ENCODE peak calls at places on chromosomes 1 and 21, in ten cellular contexts. M, H, E, A, O, K, P, B, U and C are unnamed samples.

GRCh38 chr1:12056331-12056841 is 6.7 kb upstream of the TNFRSF8 start:
- DNase-seq in M (no peak), H (no peak), E (peak; percentile 25), A (no peak), O (no peak), K (no peak), P (no peak), B (no peak), U (no peak), C (no peak)

GRCh38 chr1:235112297-235113182 is 16.1 kb downstream of the TOMM20 start:
- DNase-seq in M (no peak), H (no peak), E (no peak), A (no peak), O (no peak), K (no peak), P (no peak), B (no peak), U (no peak), C (no peak)

GRCh38 chr1:63728611-63729226 is 45.1 kb upstream of the ROR1 start:
- DNase-seq in M (no peak), H (no peak), E (no peak), A (no peak), O (no peak), K (no peak), P (no peak), B (no peak), U (no peak), C (no peak)

GRCh38 chr1:201025571-201026002 is 2.1 kb upstream of the KIF21B start:
- DNase-seq in M (no peak), H (no peak), E (peak; percentile 79), A (no peak), O (no peak), K (no peak), P (peak; percentile 79), B (no peak), U (peak; percentile 22), C (no peak)

GRCh38 chr21:18499761-18500376 is 96.3 kb upstream of the TMPRSS15 start:
- DNase-seq in M (peak; percentile 44), H (peak; percentile 10), E (peak; percentile 13), A (peak; percentile 22), O (no peak), K (peak; percentile 7), P (no peak), B (no peak), U (peak; percentile 43), C (no peak)

GRCh38 chr21:28298251-28298672 is 694.4 kb downstream of the LTN1 start:
- DNase-seq in M (no peak), H (no peak), E (peak; percentile 63), A (no peak), O (no peak), K (no peak), P (no peak), B (no peak), U (no peak), C (no peak)

GRCh38 chr1:229254910-229255541 is 15.9 kb upstream of the RAB4A start:
- DNase-seq in M (peak; percentile 30), H (no peak), E (no peak), A (no peak), O (no peak), K (peak; percentile 27), P (no peak), B (no peak), U (no peak), C (no peak)

GRCh38 chr1:40824591-40825429 is 37.4 kb downstream of the CITED4 start:
- DNase-seq in M (no peak), H (no peak), E (peak; percentile 82), A (no peak), O (no peak), K (no peak), P (no peak), B (no peak), U (no peak), C (no peak)

GRCh38 chr1:153773004-153773921 is 1.9 kb upstream of the SLC27A3 start:
- DNase-seq in M (peak; percentile 60), H (no peak), E (no peak), A (peak; percentile 67), O (no peak), K (no peak), P (no peak), B (no peak), U (no peak), C (no peak)

GRCh38 chr1:31372961-31373896 is at the start of gene FABP3:
- DNase-seq in M (peak; percentile 81), H (no peak), E (peak; percentile 51), A (peak; percentile 82), O (peak; percentile 52), K (peak; percentile 96), P (no peak), B (peak; percentile 80), U (peak; percentile 97), C (peak; percentile 71)

GRCh38 chr1:57424231-57425027 is 569 bp upstream of the DAB1 start:
- DNase-seq in M (peak; percentile 24), H (no peak), E (peak; percentile 41), A (no peak), O (no peak), K (no peak), P (no peak), B (peak; percentile 7), U (no peak), C (no peak)

DNA sequence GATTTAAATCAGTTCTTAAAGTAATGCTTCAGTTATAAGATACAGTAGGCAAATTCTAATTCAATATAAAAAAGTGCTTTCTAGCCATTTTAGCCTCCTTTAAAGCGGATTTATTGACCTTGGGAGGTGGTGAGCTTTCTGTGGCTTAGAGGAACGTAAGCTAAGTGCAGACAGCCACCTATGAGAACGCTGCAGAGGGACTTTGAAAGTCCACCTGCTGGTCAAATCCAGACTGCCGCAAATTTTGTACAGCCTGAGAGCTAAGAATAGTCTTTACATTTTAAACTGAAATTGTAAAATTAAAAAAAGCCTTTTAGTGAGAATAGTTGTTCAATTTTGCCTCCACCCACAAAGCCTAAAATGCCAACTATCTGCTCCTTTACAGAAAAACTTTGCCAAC is 67.0 kb upstream of the SSX2IP start:
- DNase-seq in M (no peak), H (no peak), E (no peak), A (no peak), O (no peak), K (no peak), P (no peak), B (no peak), U (no peak), C (no peak)
- TF ChIP-seq CTCF in M (no peak), H (peak; percentile 41), E (no peak), A (no peak), O (no peak), K (no peak), P (no peak), B (no peak), U (no peak), C (no peak)

DNA sequence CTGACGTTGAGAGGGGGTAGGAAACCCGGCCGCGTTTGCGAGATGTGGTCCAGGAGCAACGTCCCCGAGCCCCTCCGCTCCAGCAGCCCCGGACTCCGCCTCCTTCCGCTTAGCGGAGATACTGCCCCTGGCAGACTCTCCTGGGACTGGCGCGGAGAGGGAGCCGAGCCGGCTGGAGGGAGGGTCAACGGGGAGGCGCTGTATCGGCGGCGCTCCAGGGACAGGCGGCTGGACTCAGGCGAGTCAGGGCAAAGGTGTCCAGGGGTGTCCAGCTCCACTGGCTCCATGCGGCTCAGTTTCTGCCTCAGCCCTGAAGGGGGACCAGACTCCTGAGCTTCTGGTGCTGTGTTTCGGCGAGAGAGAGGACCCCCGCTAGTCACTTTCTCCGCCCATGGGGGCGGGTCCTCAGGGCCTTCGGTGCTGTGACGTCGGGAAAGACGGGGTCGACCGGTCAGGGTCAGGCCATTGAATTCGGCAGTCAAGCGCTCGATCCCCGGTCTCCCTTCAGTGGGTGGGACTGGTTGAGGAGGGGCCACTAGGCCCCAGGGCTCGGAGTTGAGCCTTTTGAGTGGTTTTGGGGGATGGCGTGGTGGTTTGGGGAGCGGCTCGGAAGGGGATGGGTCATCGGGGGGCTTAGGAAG is 2.8 kb upstream of the LIX1L start:
- DNase-seq in M (peak; percentile 77), H (no peak), E (peak; percentile 51), A (peak; percentile 79), O (peak; percentile 55), K (peak; percentile 82), P (peak; percentile 91), B (peak; percentile 92), U (peak; percentile 83), C (peak; percentile 84)
- TF ChIP-seq POLR2A in M (peak; percentile 68), H (no peak), E (peak; percentile 37), A (peak; percentile 73), O (peak; percentile 43), K (peak; percentile 82), P (peak; percentile 63), B (peak; percentile 85), U (peak; percentile 43), C (peak; percentile 79)

DNA sequence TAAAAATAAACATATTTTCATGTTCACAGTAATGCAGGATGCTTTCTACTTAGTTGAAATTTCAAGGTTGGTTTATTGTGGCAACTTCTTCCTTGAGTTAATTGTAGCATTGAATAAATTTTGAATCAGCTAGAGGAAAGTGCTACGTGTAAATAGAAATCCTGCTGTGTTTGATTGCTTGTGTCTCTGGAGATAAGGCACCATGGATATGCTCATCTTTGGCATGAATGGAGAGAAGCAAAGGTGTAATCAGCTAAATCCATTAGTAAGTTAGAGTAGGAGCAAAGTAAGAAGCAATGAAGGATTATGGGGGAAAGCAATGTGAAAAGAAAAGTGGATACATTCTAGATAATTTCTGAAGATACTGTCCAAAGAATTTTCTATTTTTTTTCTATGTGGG is 331.1 kb downstream of the PTPRC start:
- DNase-seq in M (no peak), H (no peak), E (no peak), A (no peak), O (no peak), K (no peak), P (no peak), B (no peak), U (no peak), C (no peak)
- TF ChIP-seq CTCF in M (no peak), H (no peak), E (no peak), A (no peak), O (no peak), K (no peak), P (no peak), B (no peak), U (no peak), C (no peak)

GRCh38 chr1:158830074-158830677 is 975 bp upstream of the MNDA start:
- DNase-seq in M (no peak), H (no peak), E (no peak), A (no peak), O (no peak), K (no peak), P (no peak), B (no peak), U (no peak), C (no peak)

GRCh38 chr1:158836038-158836437 is 4.9 kb downstream of the MNDA start:
- DNase-seq in M (no peak), H (no peak), E (no peak), A (no peak), O (no peak), K (no peak), P (no peak), B (no peak), U (no peak), C (no peak)

GRCh38 chr1:158833269-158833668 is 2.1 kb downstream of the MNDA start:
- DNase-seq in M (no peak), H (no peak), E (no peak), A (no peak), O (no peak), K (no peak), P (no peak), B (no peak), U (no peak), C (no peak)

GRCh38 chr1:158830904-158831507 is at the start of gene MNDA:
- DNase-seq in M (peak; percentile 12), H (no peak), E (no peak), A (no peak), O (no peak), K (no peak), P (no peak), B (no peak), U (no peak), C (no peak)
- TF ChIP-seq POLR2A in M (peak; percentile 45), H (no peak), E (no peak), A (no peak), O (no peak), K (no peak), P (no peak), B (no peak), U (no peak), C (no peak)